ENCODE peak calls at places on chromosomes 11 and 22, in ten cellular contexts. One of them, this sample, is unnamed.

GRCh38 chr11:40161855-40162410 is 1297.5 kb downstream of the LRRC4C start:
- DNase-seq in SK-N-SH: no peak
- DNase-seq in epithelial cell of esophagus: no peak
- DNase-seq in fibroblast of lung: peak; percentile 71
- DNase-seq in dorsolateral prefrontal cortex: no peak
- DNase-seq in upper lobe of left lung: no peak
- DNase-seq in fibroblast of pulmonary artery: no peak
- DNase-seq in GM23338: no peak
- DNase-seq in choroid plexus epithelial cell: no peak
- DNase-seq in IMR-90: no peak
- DNase-seq in this sample: no peak

GRCh38 chr22:42397332-42398246 is 34.6 kb downstream of the NFAM1 start:
- DNase-seq in SK-N-SH: no peak
- DNase-seq in epithelial cell of esophagus: no peak
- DNase-seq in fibroblast of lung: no peak
- DNase-seq in dorsolateral prefrontal cortex: no peak
- DNase-seq in upper lobe of left lung: peak; percentile 66
- DNase-seq in fibroblast of pulmonary artery: no peak
- DNase-seq in GM23338: no peak
- DNase-seq in choroid plexus epithelial cell: no peak
- DNase-seq in IMR-90: no peak
- DNase-seq in this sample: no peak

GRCh38 chr11:26072612-26073011 is 259.3 kb upstream of the ANO3 start:
- DNase-seq in SK-N-SH: no peak
- DNase-seq in epithelial cell of esophagus: no peak
- DNase-seq in fibroblast of lung: no peak
- DNase-seq in dorsolateral prefrontal cortex: no peak
- DNase-seq in upper lobe of left lung: no peak
- DNase-seq in fibroblast of pulmonary artery: no peak
- DNase-seq in GM23338: no peak
- DNase-seq in choroid plexus epithelial cell: no peak
- DNase-seq in IMR-90: no peak
- DNase-seq in this sample: no peak

GRCh38 chr22:32628626-32629587 is 154.3 kb downstream of the FBXO7 start:
- DNase-seq in SK-N-SH: no peak
- DNase-seq in epithelial cell of esophagus: no peak
- DNase-seq in fibroblast of lung: no peak
- DNase-seq in dorsolateral prefrontal cortex: no peak
- DNase-seq in upper lobe of left lung: no peak
- DNase-seq in fibroblast of pulmonary artery: peak; percentile 33
- DNase-seq in GM23338: no peak
- DNase-seq in choroid plexus epithelial cell: peak; percentile 76
- DNase-seq in IMR-90: peak; percentile 97
- DNase-seq in this sample: no peak

GRCh38 chr11:16179668-16180067 is 176.7 kb downstream of the SOX6 start:
- DNase-seq in SK-N-SH: no peak
- DNase-seq in epithelial cell of esophagus: no peak
- DNase-seq in fibroblast of lung: no peak
- DNase-seq in dorsolateral prefrontal cortex: no peak
- DNase-seq in upper lobe of left lung: no peak
- DNase-seq in fibroblast of pulmonary artery: no peak
- DNase-seq in GM23338: no peak
- DNase-seq in choroid plexus epithelial cell: no peak
- DNase-seq in IMR-90: peak; percentile 7
- DNase-seq in this sample: no peak

GRCh38 chr22:49701380-49702067 is 126.1 kb downstream of the BRD1 start:
- DNase-seq in SK-N-SH: no peak
- DNase-seq in epithelial cell of esophagus: no peak
- DNase-seq in fibroblast of lung: no peak
- DNase-seq in dorsolateral prefrontal cortex: no peak
- DNase-seq in upper lobe of left lung: no peak
- DNase-seq in fibroblast of pulmonary artery: no peak
- DNase-seq in GM23338: peak; percentile 25
- DNase-seq in choroid plexus epithelial cell: no peak
- DNase-seq in IMR-90: no peak
- DNase-seq in this sample: no peak

GRCh38 chr22:26621663-26622062 is at the start of gene CRYBA4:
- DNase-seq in SK-N-SH: no peak
- DNase-seq in epithelial cell of esophagus: no peak
- DNase-seq in fibroblast of lung: no peak
- DNase-seq in dorsolateral prefrontal cortex: no peak
- DNase-seq in upper lobe of left lung: no peak
- DNase-seq in fibroblast of pulmonary artery: no peak
- DNase-seq in GM23338: no peak
- DNase-seq in choroid plexus epithelial cell: no peak
- DNase-seq in IMR-90: no peak
- DNase-seq in this sample: no peak

GRCh38 chr11:21909145-21909544 is 283.7 kb upstream of the ANO5 start:
- DNase-seq in SK-N-SH: no peak
- DNase-seq in epithelial cell of esophagus: peak; percentile 1
- DNase-seq in fibroblast of lung: no peak
- DNase-seq in dorsolateral prefrontal cortex: no peak
- DNase-seq in upper lobe of left lung: no peak
- DNase-seq in fibroblast of pulmonary artery: no peak
- DNase-seq in GM23338: no peak
- DNase-seq in choroid plexus epithelial cell: no peak
- DNase-seq in IMR-90: no peak
- DNase-seq in this sample: no peak

GRCh38 chr22:39535302-39535805 is 2.8 kb upstream of the RPS19BP1 start:
- DNase-seq in SK-N-SH: no peak
- DNase-seq in epithelial cell of esophagus: no peak
- DNase-seq in fibroblast of lung: no peak
- DNase-seq in dorsolateral prefrontal cortex: no peak
- DNase-seq in upper lobe of left lung: no peak
- DNase-seq in fibroblast of pulmonary artery: no peak
- DNase-seq in GM23338: peak; percentile 67
- DNase-seq in choroid plexus epithelial cell: no peak
- DNase-seq in IMR-90: no peak
- DNase-seq in this sample: no peak

GRCh38 chr11:128968916-128969315 is 26.2 kb upstream of the TP53AIP1 start:
- DNase-seq in SK-N-SH: no peak
- DNase-seq in epithelial cell of esophagus: no peak
- DNase-seq in fibroblast of lung: no peak
- DNase-seq in dorsolateral prefrontal cortex: no peak
- DNase-seq in upper lobe of left lung: no peak
- DNase-seq in fibroblast of pulmonary artery: no peak
- DNase-seq in GM23338: peak; percentile 17
- DNase-seq in choroid plexus epithelial cell: no peak
- DNase-seq in IMR-90: no peak
- DNase-seq in this sample: no peak

GRCh38 chr11:93623179-93623578 is 38.3 kb upstream of the CEP295 start:
- DNase-seq in SK-N-SH: no peak
- DNase-seq in epithelial cell of esophagus: no peak
- DNase-seq in fibroblast of lung: no peak
- DNase-seq in dorsolateral prefrontal cortex: no peak
- DNase-seq in upper lobe of left lung: no peak
- DNase-seq in fibroblast of pulmonary artery: no peak
- DNase-seq in GM23338: peak; percentile 62
- DNase-seq in choroid plexus epithelial cell: peak; percentile 65
- DNase-seq in IMR-90: no peak
- DNase-seq in this sample: no peak

GRCh38 chr11:130652671-130653335 is 204.4 kb downstream of the ADAMTS15 start:
- DNase-seq in SK-N-SH: no peak
- DNase-seq in epithelial cell of esophagus: peak; percentile 70
- DNase-seq in fibroblast of lung: peak; percentile 74
- DNase-seq in dorsolateral prefrontal cortex: no peak
- DNase-seq in upper lobe of left lung: peak; percentile 81
- DNase-seq in fibroblast of pulmonary artery: peak; percentile 99
- DNase-seq in GM23338: no peak
- DNase-seq in choroid plexus epithelial cell: peak; percentile 98
- DNase-seq in IMR-90: peak; percentile 89
- DNase-seq in this sample: peak; percentile 78

GRCh38 chr22:49392247-49392646 is 435.4 kb downstream of the BRD1 start:
- DNase-seq in SK-N-SH: no peak
- DNase-seq in epithelial cell of esophagus: no peak
- DNase-seq in fibroblast of lung: no peak
- DNase-seq in dorsolateral prefrontal cortex: no peak
- DNase-seq in upper lobe of left lung: no peak
- DNase-seq in fibroblast of pulmonary artery: no peak
- DNase-seq in GM23338: no peak
- DNase-seq in choroid plexus epithelial cell: no peak
- DNase-seq in IMR-90: no peak
- DNase-seq in this sample: no peak

GRCh38 chr11:47408598-47409439 is 429 bp downstream of the SLC39A13 start:
- DNase-seq in SK-N-SH: peak; percentile 81
- DNase-seq in epithelial cell of esophagus: peak; percentile 92
- DNase-seq in fibroblast of lung: peak; percentile 85
- DNase-seq in dorsolateral prefrontal cortex: no peak
- DNase-seq in upper lobe of left lung: peak; percentile 64
- DNase-seq in fibroblast of pulmonary artery: peak; percentile 84
- DNase-seq in GM23338: peak; percentile 33
- DNase-seq in choroid plexus epithelial cell: peak; percentile 83
- DNase-seq in IMR-90: peak; percentile 87
- DNase-seq in this sample: peak; percentile 79

GRCh38 chr22:17570851-17571631 is 7.7 kb downstream of the SLC25A18 start:
- DNase-seq in SK-N-SH: no peak
- DNase-seq in epithelial cell of esophagus: peak; percentile 68
- DNase-seq in fibroblast of lung: peak; percentile 81
- DNase-seq in dorsolateral prefrontal cortex: peak; percentile 68
- DNase-seq in upper lobe of left lung: peak; percentile 62
- DNase-seq in fibroblast of pulmonary artery: peak; percentile 98
- DNase-seq in GM23338: no peak
- DNase-seq in choroid plexus epithelial cell: peak; percentile 98
- DNase-seq in IMR-90: peak; percentile 83
- DNase-seq in this sample: peak; percentile 83

GRCh38 chr11:75495749-75496641 is 29.7 kb downstream of the GDPD5 start:
- DNase-seq in SK-N-SH: peak; percentile 47
- DNase-seq in epithelial cell of esophagus: no peak
- DNase-seq in fibroblast of lung: no peak
- DNase-seq in dorsolateral prefrontal cortex: no peak
- DNase-seq in upper lobe of left lung: no peak
- DNase-seq in fibroblast of pulmonary artery: no peak
- DNase-seq in GM23338: peak; percentile 78
- DNase-seq in choroid plexus epithelial cell: no peak
- DNase-seq in IMR-90: no peak
- DNase-seq in this sample: no peak
- TF ChIP-seq CTCF in SK-N-SH: peak; percentile 20
- TF ChIP-seq CTCF in epithelial cell of esophagus: no peak
- TF ChIP-seq CTCF in fibroblast of lung: no peak
- TF ChIP-seq CTCF in dorsolateral prefrontal cortex: no peak
- TF ChIP-seq CTCF in upper lobe of left lung: no peak
- TF ChIP-seq CTCF in fibroblast of pulmonary artery: peak; percentile 14
- TF ChIP-seq CTCF in GM23338: peak; percentile 71
- TF ChIP-seq CTCF in choroid plexus epithelial cell: peak; percentile 23
- TF ChIP-seq CTCF in IMR-90: peak; percentile 1
- TF ChIP-seq CTCF in this sample: no peak

DNA sequence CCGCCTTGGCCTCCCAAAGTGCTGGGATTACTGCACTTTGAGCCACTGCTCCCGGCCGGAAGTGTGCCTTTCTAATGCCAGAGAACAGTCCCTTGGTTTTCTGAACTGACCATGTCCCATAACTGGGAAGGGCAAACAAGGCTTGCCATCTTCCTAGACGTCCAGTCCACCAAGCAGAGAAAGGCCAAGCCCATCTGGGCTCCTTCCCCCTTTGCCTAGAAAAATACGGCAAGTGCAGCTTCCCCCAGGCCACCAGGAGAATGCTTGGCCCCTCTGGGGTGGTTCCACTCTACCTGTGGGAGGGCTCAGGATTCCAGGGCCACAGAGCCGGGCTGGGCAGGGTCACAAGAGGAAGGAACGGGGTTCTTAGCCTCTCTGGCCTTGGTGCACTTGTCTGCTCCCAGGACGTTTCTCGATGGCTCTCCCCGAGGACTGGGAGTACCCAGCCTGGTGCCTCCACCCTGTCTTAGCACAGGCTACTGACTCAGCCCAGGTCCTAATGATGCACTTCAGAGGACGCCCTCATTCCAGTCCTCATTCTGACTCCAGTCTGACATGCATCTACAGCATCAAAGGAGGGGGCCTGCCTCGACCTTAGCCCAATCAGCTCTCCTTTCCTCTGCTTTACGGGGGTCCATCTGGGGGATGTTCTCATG is 1.2 kb downstream of the USP2 start:
- DNase-seq in SK-N-SH: peak; percentile 6
- DNase-seq in epithelial cell of esophagus: peak; percentile 65
- DNase-seq in fibroblast of lung: no peak
- DNase-seq in dorsolateral prefrontal cortex: no peak
- DNase-seq in upper lobe of left lung: peak; percentile 18
- DNase-seq in fibroblast of pulmonary artery: no peak
- DNase-seq in GM23338: no peak
- DNase-seq in choroid plexus epithelial cell: no peak
- DNase-seq in IMR-90: no peak
- DNase-seq in this sample: no peak
- H3K4me3 ChIP-seq in SK-N-SH: no peak overlapping the region
- H3K4me3 ChIP-seq in epithelial cell of esophagus: no peak overlapping the region
- H3K4me3 ChIP-seq in fibroblast of lung: no peak overlapping the region
- H3K4me3 ChIP-seq in dorsolateral prefrontal cortex: peak overlapping the region; percentile 53
- H3K4me3 ChIP-seq in upper lobe of left lung: no peak overlapping the region
- H3K4me3 ChIP-seq in fibroblast of pulmonary artery: no peak overlapping the region
- H3K4me3 ChIP-seq in GM23338: peak overlapping the region; percentile 68
- H3K4me3 ChIP-seq in choroid plexus epithelial cell: no peak overlapping the region
- H3K4me3 ChIP-seq in IMR-90: no peak overlapping the region
- H3K4me3 ChIP-seq in this sample: no peak overlapping the region

DNA sequence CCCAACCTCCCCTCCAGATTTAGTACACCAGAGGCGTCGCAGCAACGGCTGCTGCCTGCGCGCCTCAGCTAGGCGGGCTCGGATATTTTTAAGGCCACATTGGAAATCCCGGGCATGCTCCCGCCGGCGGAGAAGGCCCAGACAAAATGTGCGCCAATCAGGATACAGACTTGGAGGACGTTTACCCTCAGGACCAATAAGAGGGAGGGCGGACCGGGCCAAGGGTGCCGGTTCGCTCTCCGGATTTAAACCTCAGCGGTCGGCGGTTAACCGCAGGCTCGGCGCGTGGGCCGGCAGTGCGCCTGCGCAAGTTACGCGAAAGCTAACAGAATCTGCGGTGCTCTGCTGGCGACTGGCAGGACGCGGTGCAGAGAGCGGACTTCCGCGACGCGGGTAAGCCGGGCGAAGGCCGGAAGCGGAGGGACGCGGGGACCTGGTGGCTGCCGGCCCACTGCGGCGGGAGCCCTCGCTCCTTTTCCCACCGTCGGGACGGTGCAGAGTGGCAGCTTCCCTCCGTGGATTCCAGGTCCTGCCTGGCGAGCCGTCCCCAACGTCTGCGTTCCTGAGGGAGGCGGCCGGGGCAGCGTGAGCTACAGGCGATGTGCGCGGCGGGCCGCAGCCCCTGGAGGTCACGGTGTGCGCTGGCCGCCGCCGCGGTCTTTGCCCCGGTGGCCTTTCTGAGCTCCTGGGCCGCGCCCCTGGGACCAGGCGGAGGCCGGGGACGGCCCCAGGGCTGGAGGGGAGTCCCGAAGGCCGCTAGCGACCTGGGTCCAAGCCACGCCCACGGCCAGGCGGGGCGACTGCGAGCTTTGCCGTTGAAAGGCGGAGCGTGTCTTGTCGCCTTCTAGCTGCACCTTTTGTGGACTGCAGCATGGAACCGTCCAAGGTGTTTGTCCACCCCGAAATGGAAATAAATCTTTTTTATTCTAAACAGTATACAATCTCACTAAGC is at the start of gene HYLS1:
- DNase-seq in SK-N-SH: peak; percentile 90
- DNase-seq in epithelial cell of esophagus: peak; percentile 98
- DNase-seq in fibroblast of lung: peak; percentile 98
- DNase-seq in dorsolateral prefrontal cortex: peak; percentile 95
- DNase-seq in upper lobe of left lung: peak; percentile 95
- DNase-seq in fibroblast of pulmonary artery: peak; percentile 98
- DNase-seq in GM23338: peak; percentile 97
- DNase-seq in choroid plexus epithelial cell: peak; percentile 99
- DNase-seq in IMR-90: peak; percentile 95
- DNase-seq in this sample: peak; percentile 99
- TF ChIP-seq CTCF in SK-N-SH: peak; percentile 25
- TF ChIP-seq CTCF in epithelial cell of esophagus: peak; percentile 34
- TF ChIP-seq CTCF in fibroblast of lung: peak; percentile 8
- TF ChIP-seq CTCF in dorsolateral prefrontal cortex: peak; percentile 47
- TF ChIP-seq CTCF in upper lobe of left lung: peak; percentile 26
- TF ChIP-seq CTCF in fibroblast of pulmonary artery: peak; percentile 37
- TF ChIP-seq CTCF in GM23338: peak; percentile 33
- TF ChIP-seq CTCF in choroid plexus epithelial cell: peak; percentile 31
- TF ChIP-seq CTCF in IMR-90: peak; percentile 9
- TF ChIP-seq CTCF in this sample: peak; percentile 11

GRCh38 chr22:29391546-29391945 is 3.2 kb upstream of the AP1B1 start:
- DNase-seq in SK-N-SH: no peak
- DNase-seq in epithelial cell of esophagus: no peak
- DNase-seq in fibroblast of lung: no peak
- DNase-seq in dorsolateral prefrontal cortex: no peak
- DNase-seq in upper lobe of left lung: no peak
- DNase-seq in fibroblast of pulmonary artery: no peak
- DNase-seq in GM23338: no peak
- DNase-seq in choroid plexus epithelial cell: no peak
- DNase-seq in IMR-90: no peak
- DNase-seq in this sample: no peak
- H3K4me3 ChIP-seq in SK-N-SH: no peak overlapping the region
- H3K4me3 ChIP-seq in epithelial cell of esophagus: no peak overlapping the region
- H3K4me3 ChIP-seq in fibroblast of lung: no peak overlapping the region
- H3K4me3 ChIP-seq in dorsolateral prefrontal cortex: no peak overlapping the region
- H3K4me3 ChIP-seq in upper lobe of left lung: no peak overlapping the region
- H3K4me3 ChIP-seq in fibroblast of pulmonary artery: no peak overlapping the region
- H3K4me3 ChIP-seq in GM23338: no peak overlapping the region
- H3K4me3 ChIP-seq in choroid plexus epithelial cell: no peak overlapping the region
- H3K4me3 ChIP-seq in IMR-90: no peak overlapping the region
- H3K4me3 ChIP-seq in this sample: no peak overlapping the region

This sample was measured in astrocyte of the spinal cord.